ENCODE peak calls at places on chromosome 6, in four cellular contexts. G is stimulated activated CD4-positive, alpha-beta T cell treated with anti-CD3 and anti-CD28 coated beads, Interleukin-12 subunit alpha, Interleukin-12 subunit beta, amount 100 ng/mL, for 4 hours; Y is NCI-H345; Q is Karpas-422. N is an unnamed sample.

GRCh38 chr6:137657351-137657911 is 163.2 kb upstream of the OLIG3 start:
- DNase-seq in G (no peak), Y (no peak), Q (no peak), N (no peak)

GRCh38 chr6:3356824-3357420 is 98.2 kb downstream of the PSMG4 start:
- DNase-seq in G (no peak), Y (no peak), Q (no peak), N (no peak)

GRCh38 chr6:35041086-35041855 is 99.9 kb downstream of the TCP11 start:
- DNase-seq in G (no peak), Y (no peak), Q (no peak), N (no peak)

GRCh38 chr6:159104931-159105330 is 60.1 kb upstream of the TAGAP start:
- DNase-seq in G (no peak), Y (peak), Q (peak), N (no peak)

GRCh38 chr6:156808287-156808686 is 31.1 kb downstream of the ARID1B start:
- DNase-seq in G (no peak), Y (peak), Q (peak), N (no peak)

GRCh38 chr6:156273065-156273711 is 504.0 kb upstream of the ARID1B start:
- DNase-seq in G (no peak), Y (no peak), Q (no peak), N (no peak)

GRCh38 chr6:151276112-151276745 is 36.5 kb downstream of the AKAP12 start:
- DNase-seq in G (no peak), Y (no peak), Q (no peak), N (no peak)

GRCh38 chr6:34887753-34888440 is at the start of gene TAF11:
- DNase-seq in G (peak), Y (peak), Q (peak), N (peak)

GRCh38 chr6:47446974-47447373 is 30.6 kb upstream of the CD2AP start:
- DNase-seq in G (no peak), Y (no peak), Q (no peak), N (no peak)

GRCh38 chr6:157025459-157025858 is 248.3 kb downstream of the ARID1B start:
- DNase-seq in G (no peak), Y (no peak), Q (no peak), N (no peak)

GRCh38 chr6:113182370-113183141 is 674.6 kb upstream of the MARCKS start:
- DNase-seq in G (no peak), Y (peak), Q (no peak), N (no peak)

GRCh38 chr6:132931937-132932336 is 117.6 kb downstream of the RPS12 start:
- DNase-seq in G (no peak), Y (no peak), Q (no peak), N (no peak)

GRCh38 chr6:35718911-35719381 is 17.9 kb upstream of the ARMC12 start:
- DNase-seq in G (no peak), Y (no peak), Q (no peak), N (no peak)

GRCh38 chr6:147161974-147162495 is 42.2 kb upstream of the STXBP5 start:
- DNase-seq in G (no peak), Y (no peak), Q (no peak), N (no peak)

GRCh38 chr6:114304304-114304887 is 38.4 kb downstream of the HS3ST5 start:
- DNase-seq in G (no peak), Y (no peak), Q (peak), N (no peak)

GRCh38 chr6:56297022-56297995 is 49.9 kb upstream of the COL21A1 start:
- DNase-seq in G (no peak), Y (no peak), Q (no peak), N (no peak)

GRCh38 chr6:132354517-132355167 is 46.6 kb downstream of the MOXD1 start:
- DNase-seq in G (peak), Y (no peak), Q (peak), N (no peak)

GRCh38 chr6:31328355-31328960 is 28.5 kb downstream of the HLA-B start:
- DNase-seq in G (no peak), Y (no peak), Q (no peak), N (no peak)

GRCh38 chr6:43926644-43927524 is 156.9 kb downstream of the VEGFA start:
- DNase-seq in G (no peak), Y (peak), Q (no peak), N (peak)

GRCh38 chr6:117548797-117549301 is 53.5 kb downstream of the GOPC start:
- DNase-seq in G (no peak), Y (no peak), Q (no peak), N (no peak)

GRCh38 chr6:112286010-112286409 is 31.6 kb upstream of the LAMA4 start:
- DNase-seq in G (no peak), Y (no peak), Q (no peak), N (no peak)

GRCh38 chr6:10668126-10668917 is 26.1 kb downstream of the C6orf52 start:
- DNase-seq in G (no peak), Y (no peak), Q (no peak), N (no peak)

GRCh38 chr6:7154341-7155139 is 46.8 kb downstream of the RREB1 start:
- DNase-seq in G (no peak), Y (no peak), Q (no peak), N (no peak)

GRCh38 chr6:111871207-111871606 is 2.0 kb downstream of the FYN start:
- DNase-seq in G (no peak), Y (no peak), Q (peak), N (no peak)

GRCh38 chr6:37131104-37131959 is 38.6 kb upstream of the PIM1 start:
- DNase-seq in G (no peak), Y (no peak), Q (no peak), N (peak)

GRCh38 chr6:31899882-31900722 is 1.8 kb downstream of the ZBTB12 start:
- DNase-seq in G (no peak), Y (no peak), Q (no peak), N (no peak)

GRCh38 chr6:108497883-108498282 is 62.8 kb upstream of the FOXO3 start:
- DNase-seq in G (no peak), Y (peak), Q (peak), N (peak)

GRCh38 chr6:168388641-168389633 is 52.0 kb upstream of the SMOC2 start:
- DNase-seq in G (no peak), Y (peak), Q (no peak), N (no peak)

GRCh38 chr6:136440187-136440582 is 110.0 kb downstream of the MAP7 start:
- DNase-seq in G (no peak), Y (no peak), Q (no peak), N (no peak)

GRCh38 chr6:113281014-113281810 is 575.9 kb upstream of the MARCKS start:
- DNase-seq in G (no peak), Y (no peak), Q (no peak), N (no peak)

GRCh38 chr6:2476376-2476775 is 231.0 kb upstream of the GMDS start:
- DNase-seq in G (no peak), Y (no peak), Q (no peak), N (no peak)

GRCh38 chr6:106724848-106725247 is 95.5 kb downstream of the QRSL1 start:
- DNase-seq in G (no peak), Y (no peak), Q (no peak), N (no peak)